ENCODE peak calls at places on chromosomes 1 and 21, in six cellular contexts. K is NCI-H510A, L is activated B cell treated with CpG ODN at 0.5 μM for 24 hours, V is left cardiac atrium, U is tibial artery, G is WTC11. D is an unnamed sample.
A peak's percentile ranks its signal among the peaks of the same experiment; 100 is the strongest.

GRCh38 chr1:220151454-220151853 is 57.5 kb downstream of the IARS2 start:
- DNase-seq in U (no peak), K (no peak), G (no peak), V (peak; percentile 51), L (no peak), D (no peak)

GRCh38 chr21:39913651-39914145 is 46.5 kb downstream of the PCP4 start:
- DNase-seq in L (no peak), V (no peak), K (no peak), U (no peak), G (no peak), D (no peak)

GRCh38 chr1:32496127-32496526 is 31.3 kb downstream of the ZBTB8B start:
- DNase-seq in G (no peak), L (no peak), K (no peak), V (peak; percentile 36), U (no peak), D (no peak)

GRCh38 chr1:16677552-16678423 is 11.0 kb upstream of the RNU1-3 start:
- DNase-seq in L (no peak), K (no peak), G (peak; percentile 73), V (no peak), U (no peak), D (no peak)

GRCh38 chr1:219805191-219805590 is 123.2 kb downstream of the SLC30A10 start:
- DNase-seq in G (no peak), V (no peak), L (no peak), U (no peak), K (no peak), D (no peak)

GRCh38 chr1:25563330-25564215 is 20.2 kb downstream of the LDLRAP1 start:
- DNase-seq in G (no peak), V (no peak), U (no peak), L (no peak), K (no peak), D (no peak)

GRCh38 chr1:184222561-184223157 is 164.2 kb upstream of the C1orf21 start:
- DNase-seq in V (peak; percentile 37), L (no peak), G (peak; percentile 71), U (peak; percentile 70), K (no peak), D (peak; percentile 52)

GRCh38 chr1:67573481-67573880 is 111.5 kb upstream of the GADD45A start:
- DNase-seq in V (no peak), L (no peak), G (no peak), U (no peak), K (no peak), D (no peak)

GRCh38 chr1:6519935-6520621 is 28.6 kb upstream of the PLEKHG5 start:
- DNase-seq in V (no peak), U (no peak), L (no peak), G (peak; percentile 84), K (no peak), D (peak; percentile 71)

GRCh38 chr1:115534106-115534505 is 107.7 kb upstream of the VANGL1 start:
- DNase-seq in G (no peak), L (no peak), K (no peak), U (no peak), V (no peak), D (no peak)